ENCODE peak calls at places on chromosomes 11 and 22, in four cellular contexts. One of them, this sample, is unnamed.

GRCh38 chr11:4543561-4543960 is 1.4 kb upstream of the OR52M1 start:
- DNase-seq in adrenal gland: no peak
- DNase-seq in cardiac fibroblast: peak; percentile 36
- DNase-seq in A549: no peak
- DNase-seq in this sample: no peak

GRCh38 chr11:132430352-132431091 is 1060.1 kb downstream of the NTM start:
- DNase-seq in adrenal gland: no peak
- DNase-seq in cardiac fibroblast: no peak
- DNase-seq in A549: no peak
- DNase-seq in this sample: no peak

GRCh38 chr11:14075118-14075601 is 112.6 kb downstream of the SPON1 start:
- DNase-seq in adrenal gland: no peak
- DNase-seq in cardiac fibroblast: no peak
- DNase-seq in A549: no peak
- DNase-seq in this sample: peak; percentile 29

GRCh38 chr22:47783433-47784366 is 1021.2 kb downstream of the TBC1D22A start:
- DNase-seq in adrenal gland: no peak
- DNase-seq in cardiac fibroblast: no peak
- DNase-seq in A549: no peak
- DNase-seq in this sample: no peak

GRCh38 chr11:128458316-128458715 is 129.0 kb downstream of the ETS1 start:
- DNase-seq in adrenal gland: no peak
- DNase-seq in cardiac fibroblast: peak; percentile 90
- DNase-seq in A549: peak; percentile 13
- DNase-seq in this sample: no peak

GRCh38 chr11:116895053-116895757 is 57.8 kb upstream of the APOA1 start:
- DNase-seq in adrenal gland: no peak
- DNase-seq in cardiac fibroblast: peak; percentile 28
- DNase-seq in A549: no peak
- DNase-seq in this sample: no peak

GRCh38 chr11:35734669-35735068 is 72.1 kb downstream of the TRIM44 start:
- DNase-seq in adrenal gland: no peak
- DNase-seq in cardiac fibroblast: no peak
- DNase-seq in A549: no peak
- DNase-seq in this sample: no peak

GRCh38 chr11:67406969-67407699 is 3.3 kb downstream of the TBC1D10C start:
- DNase-seq in adrenal gland: no peak
- DNase-seq in cardiac fibroblast: no peak
- DNase-seq in A549: no peak
- DNase-seq in this sample: no peak

GRCh38 chr11:1629326-1630185 is at the start of gene KRTAP5-5:
- DNase-seq in adrenal gland: no peak
- DNase-seq in cardiac fibroblast: no peak
- DNase-seq in A549: no peak
- DNase-seq in this sample: no peak

GRCh38 chr11:2380807-2381350 is 3.8 kb downstream of the CD81 start:
- DNase-seq in adrenal gland: peak; percentile 86
- DNase-seq in cardiac fibroblast: peak; percentile 32
- DNase-seq in A549: no peak
- DNase-seq in this sample: no peak

GRCh38 chr11:35206616-35207015 is 67.6 kb downstream of the CD44 start:
- DNase-seq in adrenal gland: no peak
- DNase-seq in cardiac fibroblast: no peak
- DNase-seq in A549: no peak
- DNase-seq in this sample: no peak

GRCh38 chr22:37661160-37661924 is 2.8 kb downstream of the PDXP start:
- DNase-seq in adrenal gland: no peak
- DNase-seq in cardiac fibroblast: peak; percentile 83
- DNase-seq in A549: no peak
- DNase-seq in this sample: no peak

GRCh38 chr11:47905358-47906059 is 57.4 kb upstream of the NUP160 start:
- DNase-seq in adrenal gland: no peak
- DNase-seq in cardiac fibroblast: peak; percentile 85
- DNase-seq in A549: no peak
- DNase-seq in this sample: no peak

GRCh38 chr11:38182126-38182907 is 1584.3 kb upstream of the RAG2 start:
- DNase-seq in adrenal gland: no peak
- DNase-seq in cardiac fibroblast: peak; percentile 28
- DNase-seq in A549: no peak
- DNase-seq in this sample: no peak

GRCh38 chr11:47248304-47248663 is 330 bp downstream of the ACP2 start:
- DNase-seq in adrenal gland: no peak
- DNase-seq in cardiac fibroblast: peak; percentile 53
- DNase-seq in A549: no peak
- DNase-seq in this sample: no peak

GRCh38 chr11:15333407-15333806 is 218.7 kb downstream of the INSC start:
- DNase-seq in adrenal gland: no peak
- DNase-seq in cardiac fibroblast: no peak
- DNase-seq in A549: no peak
- DNase-seq in this sample: no peak

GRCh38 chr11:17637901-17638300 is 81.5 kb upstream of the MYOD1 start:
- DNase-seq in adrenal gland: no peak
- DNase-seq in cardiac fibroblast: no peak
- DNase-seq in A549: no peak
- DNase-seq in this sample: no peak

GRCh38 chr11:70790671-70791300 is 392.5 kb downstream of the CTTN start:
- DNase-seq in adrenal gland: no peak
- DNase-seq in cardiac fibroblast: no peak
- DNase-seq in A549: no peak
- DNase-seq in this sample: no peak

GRCh38 chr11:79400717-79401330 is 40.0 kb downstream of the TENM4 start:
- DNase-seq in adrenal gland: peak; percentile 80
- DNase-seq in cardiac fibroblast: peak; percentile 47
- DNase-seq in A549: peak; percentile 22
- DNase-seq in this sample: no peak

GRCh38 chr11:8586805-8587204 is 7.2 kb downstream of the STK33 start:
- DNase-seq in adrenal gland: no peak
- DNase-seq in cardiac fibroblast: no peak
- DNase-seq in A549: no peak
- DNase-seq in this sample: no peak

GRCh38 chr11:396948-397548 is 3.0 kb downstream of the PKP3 start:
- DNase-seq in adrenal gland: peak; percentile 78
- DNase-seq in cardiac fibroblast: peak; percentile 49
- DNase-seq in A549: no peak
- DNase-seq in this sample: no peak

GRCh38 chr11:46555269-46556054 is 38.4 kb downstream of the AMBRA1 start:
- DNase-seq in adrenal gland: no peak
- DNase-seq in cardiac fibroblast: peak; percentile 91
- DNase-seq in A549: no peak
- DNase-seq in this sample: no peak

GRCh38 chr11:101717621-101718020 is 133.8 kb upstream of the TRPC6 start:
- DNase-seq in adrenal gland: no peak
- DNase-seq in cardiac fibroblast: no peak
- DNase-seq in A549: no peak
- DNase-seq in this sample: no peak

GRCh38 chr11:133228406-133229330 is 303.6 kb downstream of the OPCML start:
- DNase-seq in adrenal gland: no peak
- DNase-seq in cardiac fibroblast: no peak
- DNase-seq in A549: no peak
- DNase-seq in this sample: no peak

GRCh38 chr11:118497831-118498230 is 29.4 kb upstream of the TTC36 start:
- DNase-seq in adrenal gland: no peak
- DNase-seq in cardiac fibroblast: peak; percentile 56
- DNase-seq in A549: no peak
- DNase-seq in this sample: no peak

GRCh38 chr22:37051629-37052385 is at the start of gene KCTD17:
- DNase-seq in adrenal gland: peak; percentile 64
- DNase-seq in cardiac fibroblast: peak; percentile 55
- DNase-seq in A549: peak; percentile 77
- DNase-seq in this sample: peak; percentile 67

GRCh38 chr22:19981961-19982920 is 34.4 kb downstream of the ARVCF start:
- DNase-seq in adrenal gland: no peak
- DNase-seq in cardiac fibroblast: no peak
- DNase-seq in A549: no peak
- DNase-seq in this sample: no peak

GRCh38 chr22:21612858-21613257 is 17.0 kb downstream of the YDJC start:
- DNase-seq in adrenal gland: no peak
- DNase-seq in cardiac fibroblast: no peak
- DNase-seq in A549: no peak
- DNase-seq in this sample: no peak

GRCh38 chr22:39528080-39528661 is 4.4 kb downstream of the RPS19BP1 start:
- DNase-seq in adrenal gland: no peak
- DNase-seq in cardiac fibroblast: no peak
- DNase-seq in A549: no peak
- DNase-seq in this sample: no peak

GRCh38 chr11:131690362-131690761 is 319.9 kb downstream of the NTM start:
- DNase-seq in adrenal gland: no peak
- DNase-seq in cardiac fibroblast: no peak
- DNase-seq in A549: no peak
- DNase-seq in this sample: no peak

GRCh38 chr22:37244114-37244921 is at the start of gene RAC2:
- DNase-seq in adrenal gland: peak; percentile 49
- DNase-seq in cardiac fibroblast: peak; percentile 76
- DNase-seq in A549: no peak
- DNase-seq in this sample: no peak

GRCh38 chr11:72243173-72243566 is 806 bp downstream of the PHOX2A start:
- DNase-seq in adrenal gland: no peak
- DNase-seq in cardiac fibroblast: no peak
- DNase-seq in A549: no peak
- DNase-seq in this sample: no peak

GRCh38 chr11:113322158-113322557 is 7.8 kb downstream of the TTC12 start:
- DNase-seq in adrenal gland: no peak
- DNase-seq in cardiac fibroblast: no peak
- DNase-seq in A549: no peak
- DNase-seq in this sample: no peak

GRCh38 chr11:50170115-50170514 is 137.4 kb downstream of the OR4C45 start:
- DNase-seq in adrenal gland: no peak
- DNase-seq in cardiac fibroblast: no peak
- DNase-seq in A549: no peak
- DNase-seq in this sample: no peak

GRCh38 chr11:50174975-50175374 is 142.3 kb downstream of the OR4C45 start:
- DNase-seq in adrenal gland: no peak
- DNase-seq in cardiac fibroblast: no peak
- DNase-seq in A549: no peak
- DNase-seq in this sample: no peak

GRCh38 chr11:50169634-50170033 is 137.0 kb downstream of the OR4C45 start:
- DNase-seq in adrenal gland: no peak
- DNase-seq in cardiac fibroblast: no peak
- DNase-seq in A549: no peak
- DNase-seq in this sample: no peak

GRCh38 chr11:50178732-50179131 is 146.1 kb downstream of the OR4C45 start:
- DNase-seq in adrenal gland: no peak
- DNase-seq in cardiac fibroblast: no peak
- DNase-seq in A549: no peak
- DNase-seq in this sample: no peak

GRCh38 chr11:50174189-50174588 is 141.5 kb downstream of the OR4C45 start:
- DNase-seq in adrenal gland: no peak
- DNase-seq in cardiac fibroblast: peak; percentile 85
- DNase-seq in A549: no peak
- DNase-seq in this sample: no peak
- TF ChIP-seq CTCF in adrenal gland: no peak
- TF ChIP-seq CTCF in cardiac fibroblast: peak; percentile 51
- TF ChIP-seq CTCF in A549: no peak
- TF ChIP-seq CTCF in this sample: no peak

DNA sequence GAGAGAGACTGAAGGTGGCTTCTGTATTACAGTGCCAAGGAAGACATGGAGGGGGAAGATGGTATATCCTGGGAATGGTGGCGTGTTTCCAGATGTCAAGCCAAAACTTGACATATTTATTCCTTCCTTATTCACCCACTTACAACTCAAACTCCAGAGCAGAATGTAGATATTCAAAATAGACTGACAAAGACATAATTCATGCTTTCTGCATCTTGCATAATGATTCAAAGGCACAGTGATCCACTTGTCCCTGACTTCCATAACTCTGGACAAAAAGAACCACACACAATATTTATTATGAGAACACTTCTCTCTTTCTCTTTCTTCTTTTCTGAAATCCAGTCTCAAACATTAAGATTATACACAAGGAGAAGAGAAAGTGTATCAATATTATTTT is 48.9 kb downstream of the SLC17A6 start:
- DNase-seq in adrenal gland: no peak
- DNase-seq in cardiac fibroblast: no peak
- DNase-seq in A549: no peak
- DNase-seq in this sample: no peak
- TF ChIP-seq CTCF in adrenal gland: no peak
- TF ChIP-seq CTCF in cardiac fibroblast: no peak
- TF ChIP-seq CTCF in A549: no peak
- TF ChIP-seq CTCF in this sample: no peak

GRCh38 chr11:60871378-60872061 is 4.2 kb downstream of the ZP1 start:
- DNase-seq in adrenal gland: peak; percentile 49
- DNase-seq in cardiac fibroblast: peak; percentile 64
- DNase-seq in A549: no peak
- DNase-seq in this sample: no peak
- TF ChIP-seq CTCF in adrenal gland: peak; percentile 32
- TF ChIP-seq CTCF in cardiac fibroblast: peak; percentile 49
- TF ChIP-seq CTCF in A549: no peak
- TF ChIP-seq CTCF in this sample: no peak

GRCh38 chr22:29723766-29724165 is 4.0 kb downstream of the CABP7 start:
- DNase-seq in adrenal gland: no peak
- DNase-seq in cardiac fibroblast: no peak
- DNase-seq in A549: no peak
- DNase-seq in this sample: no peak
- TF ChIP-seq CTCF in adrenal gland: no peak
- TF ChIP-seq CTCF in cardiac fibroblast: no peak
- TF ChIP-seq CTCF in A549: no peak
- TF ChIP-seq CTCF in this sample: no peak

GRCh38 chr22:17269607-17270261 is 50.5 kb upstream of the ADA2 start:
- DNase-seq in adrenal gland: no peak
- DNase-seq in cardiac fibroblast: no peak
- DNase-seq in A549: no peak
- DNase-seq in this sample: no peak

GRCh38 chr22:17266261-17266971 is 47.2 kb upstream of the ADA2 start:
- DNase-seq in adrenal gland: no peak
- DNase-seq in cardiac fibroblast: no peak
- DNase-seq in A549: no peak
- DNase-seq in this sample: peak; percentile 84

GRCh38 chr22:17269224-17269606 is 50.0 kb upstream of the ADA2 start:
- DNase-seq in adrenal gland: no peak
- DNase-seq in cardiac fibroblast: no peak
- DNase-seq in A549: no peak
- DNase-seq in this sample: no peak

GRCh38 chr22:17267661-17268330 is 48.6 kb upstream of the ADA2 start:
- DNase-seq in adrenal gland: no peak
- DNase-seq in cardiac fibroblast: no peak
- DNase-seq in A549: no peak
- DNase-seq in this sample: no peak

DNA sequence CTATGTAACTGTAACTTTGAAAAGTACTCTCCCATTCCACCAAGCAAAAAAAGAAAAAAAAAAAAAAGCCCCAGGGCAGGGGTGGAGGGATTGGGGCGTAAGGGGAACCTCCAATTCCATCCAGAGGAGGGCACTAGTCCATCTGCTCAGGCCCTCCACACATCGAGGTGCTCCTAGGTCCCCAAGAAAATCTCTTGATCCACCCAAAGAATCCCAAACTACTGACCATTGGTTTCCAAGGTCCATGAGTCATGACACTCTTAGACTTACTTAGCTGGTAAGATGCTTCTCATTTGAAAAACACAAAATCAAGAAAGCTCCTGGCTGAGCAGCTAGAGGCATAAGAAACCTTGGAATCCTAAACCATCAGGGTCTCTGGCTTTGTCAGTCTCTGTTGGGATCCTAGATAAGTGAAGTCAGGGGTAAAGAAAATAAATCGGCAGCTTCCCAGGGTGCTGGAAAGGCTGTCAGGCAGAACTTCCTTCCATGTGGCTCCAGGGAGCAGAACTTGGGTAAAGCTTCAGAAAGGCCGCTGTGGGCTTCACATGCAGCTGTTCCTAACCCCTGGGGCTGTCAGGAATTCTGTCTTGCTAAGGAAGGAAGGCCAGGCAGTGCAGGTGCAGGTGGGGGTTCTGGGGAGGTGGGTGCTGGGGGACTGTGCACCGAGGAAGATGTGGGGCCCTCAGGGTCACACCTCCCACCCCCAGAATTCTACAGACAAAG is 49.4 kb upstream of the ADA2 start:
- DNase-seq in adrenal gland: no peak
- DNase-seq in cardiac fibroblast: no peak
- DNase-seq in A549: no peak
- DNase-seq in this sample: no peak
- TF ChIP-seq CTCF in adrenal gland: no peak
- TF ChIP-seq CTCF in cardiac fibroblast: no peak
- TF ChIP-seq CTCF in A549: no peak
- TF ChIP-seq CTCF in this sample: no peak

This sample was measured in D721Med.